ENCODE peak calls at places on chromosomes 11 and 22, in five cellular contexts. Y, L, G, B and D are unnamed samples.

GRCh38 chr11:31940396-31941037 is 129.4 kb upstream of the PAX6 start:
- DNase-seq in Y (peak; percentile 21), L (no peak), G (no peak), B (peak; percentile 67), D (peak; percentile 55)

GRCh38 chr22:26535499-26535898 is 23.2 kb upstream of the TFIP11 start:
- DNase-seq in Y (no peak), L (no peak), G (peak; percentile 43), B (no peak), D (no peak)

GRCh38 chr11:74091549-74091948 is 79.3 kb downstream of the C2CD3 start:
- DNase-seq in Y (no peak), L (no peak), G (no peak), B (no peak), D (no peak)

GRCh38 chr11:57324154-57324885 is 432 bp downstream of the TNKS1BP1 start:
- DNase-seq in Y (peak; percentile 34), L (no peak), G (no peak), B (peak; percentile 59), D (peak; percentile 86)

GRCh38 chr22:23248583-23248982 is 68.3 kb downstream of the BCR start:
- DNase-seq in Y (peak; percentile 26), L (peak; percentile 31), G (no peak), B (no peak), D (peak; percentile 3)

GRCh38 chr11:4076774-4077173 is 17.8 kb upstream of the RRM1 start:
- DNase-seq in Y (no peak), L (no peak), G (no peak), B (no peak), D (no peak)

GRCh38 chr22:20268350-20269012 is 363 bp upstream of the RTN4R start:
- DNase-seq in Y (no peak), L (peak; percentile 41), G (peak; percentile 44), B (peak; percentile 70), D (peak; percentile 87)

GRCh38 chr22:46150615-46151423 is 493 bp downstream of the PPARA start:
- DNase-seq in Y (no peak), L (peak; percentile 49), G (peak; percentile 68), B (peak; percentile 55), D (peak; percentile 50)

GRCh38 chr22:38788417-38788816 is 5.5 kb downstream of the DNAL4 start:
- DNase-seq in Y (peak; percentile 83), L (peak; percentile 26), G (no peak), B (peak; percentile 58), D (peak; percentile 57)

GRCh38 chr11:45654242-45654641 is 11.2 kb downstream of the CHST1 start:
- DNase-seq in Y (no peak), L (no peak), G (no peak), B (no peak), D (no peak)

GRCh38 chr22:30601464-30601863 is 5.5 kb upstream of the TCN2 start:
- DNase-seq in Y (no peak), L (no peak), G (no peak), B (no peak), D (no peak)

GRCh38 chr11:32706985-32707736 is 87.3 kb downstream of the CCDC73 start:
- DNase-seq in Y (no peak), L (peak; percentile 73), G (no peak), B (no peak), D (no peak)

GRCh38 chr11:57643802-57644201 is 5.9 kb downstream of the YPEL4 start:
- DNase-seq in Y (no peak), L (no peak), G (no peak), B (no peak), D (no peak)

GRCh38 chr22:42901790-42902508 is 44.9 kb upstream of the ARFGAP3 start:
- DNase-seq in Y (no peak), L (no peak), G (no peak), B (no peak), D (peak; percentile 80)